ENCODE peak calls at places on chromosomes 12 and 14, in seven cellular contexts. H is activated T-cell treated with anti-CD3 and anti-CD28 coated beads, Interleukin-2, amount 50 U/mL, for 48 hours; I is activated naive CD8-positive, alpha-beta T cell treated with anti-CD3 and anti-CD28 coated beads, Interleukin-2, amount 50 U/mL, for 24 hours; V is ACHN; O is T47D; S is left lung; C is non-pigmented ciliary epithelial cell. X is an unnamed sample.
A peak's percentile ranks its signal among the peaks of the same experiment; 100 is the strongest.

GRCh38 chr12:80264386-80264785 is 165.0 kb downstream of the OTOGL start:
- DNase-seq in I (no peak), S (no peak), O (no peak), V (no peak), C (no peak), H (no peak), X (no peak)

GRCh38 chr12:52633383-52633782 is 15.0 kb upstream of the KRT73 start:
- DNase-seq in O (no peak), I (no peak), C (no peak), S (no peak), V (no peak), H (peak; percentile 18), X (no peak)

GRCh38 chr12:1213205-1213604 is 222.2 kb downstream of the ERC1 start:
- DNase-seq in H (peak; percentile 74), I (peak; percentile 10), C (no peak), S (no peak), V (no peak), O (no peak), X (no peak)

GRCh38 chr12:89859513-89860220 is 151.0 kb upstream of the ATP2B1 start:
- DNase-seq in C (no peak), V (no peak), O (no peak), S (no peak), I (no peak), H (no peak), X (no peak)

GRCh38 chr14:30385925-30386324 is 173.0 kb upstream of the G2E3 start:
- DNase-seq in I (no peak), O (no peak), H (no peak), S (no peak), C (no peak), V (no peak), X (no peak)

GRCh38 chr14:34826661-34827060 is 48.5 kb downstream of the BAZ1A start:
- DNase-seq in I (no peak), S (no peak), V (no peak), H (no peak), C (no peak), O (no peak), X (no peak)

GRCh38 chr14:88955470-88955869 is 131.0 kb downstream of the TTC8 start:
- DNase-seq in S (no peak), H (no peak), C (no peak), O (no peak), V (no peak), I (no peak), X (no peak)

GRCh38 chr12:68012712-68013111 is 23.5 kb downstream of the IFNG-AS1 start:
- DNase-seq in V (no peak), I (no peak), C (no peak), S (no peak), O (no peak), H (no peak), X (peak; percentile 40)

GRCh38 chr14:99146991-99147740 is 124.8 kb downstream of the BCL11B start:
- DNase-seq in V (no peak), O (no peak), C (no peak), H (no peak), I (no peak), S (no peak), X (no peak)